ENCODE peak calls at places on chromosomes 2 and 18, in six cellular contexts. One of them, this sample, is unnamed. For H3K4me1, the result is how much of the 10 kb centered on the place peaks cover.

GRCh38 chr18:21123290-21123926 is 11.8 kb upstream of the ROCK1 start:
- ATAC-seq in K562: no peak
- ATAC-seq in A549: no peak
- ATAC-seq in GM12878: no peak
- ATAC-seq in upper lobe of left lung: no peak
- ATAC-seq in HepG2: no peak
- ATAC-seq in this sample: no peak

GRCh38 chr2:203849010-203849409 is 18.6 kb upstream of the CTLA4 start:
- ATAC-seq in K562: no peak
- ATAC-seq in upper lobe of left lung: no peak
- ATAC-seq in GM12878: no peak
- ATAC-seq in HepG2: no peak
- ATAC-seq in A549: no peak
- ATAC-seq in this sample: no peak

GRCh38 chr2:215430528-215431187 is 5.2 kb downstream of the FN1 start:
- ATAC-seq in upper lobe of left lung: no peak
- ATAC-seq in GM12878: no peak
- ATAC-seq in HepG2: peak
- ATAC-seq in A549: no peak
- ATAC-seq in K562: no peak
- ATAC-seq in this sample: no peak

GRCh38 chr2:409523-409922 is 121.6 kb upstream of the ALKAL2 start:
- ATAC-seq in K562: no peak
- ATAC-seq in GM12878: no peak
- ATAC-seq in A549: no peak
- ATAC-seq in upper lobe of left lung: peak
- ATAC-seq in HepG2: no peak
- ATAC-seq in this sample: no peak

GRCh38 chr2:187749804-187750431 is 195.7 kb upstream of the TFPI start:
- ATAC-seq in HepG2: peak
- ATAC-seq in A549: peak
- ATAC-seq in upper lobe of left lung: peak
- ATAC-seq in GM12878: no peak
- ATAC-seq in K562: no peak
- ATAC-seq in this sample: no peak

GRCh38 chr2:127516031-127516430 is 10.3 kb downstream of the IWS1 start:
- ATAC-seq in GM12878: no peak
- ATAC-seq in A549: no peak
- ATAC-seq in HepG2: no peak
- ATAC-seq in upper lobe of left lung: peak
- ATAC-seq in K562: no peak
- ATAC-seq in this sample: peak

GRCh38 chr2:235416816-235417499 is 76.9 kb upstream of the AGAP1 start:
- ATAC-seq in upper lobe of left lung: peak
- ATAC-seq in K562: peak
- ATAC-seq in A549: peak
- ATAC-seq in HepG2: peak
- ATAC-seq in GM12878: no peak
- ATAC-seq in this sample: no peak

GRCh38 chr2:233758849-233759248 is 1.2 kb upstream of the UGT1A1 start:
- ATAC-seq in A549: no peak
- ATAC-seq in upper lobe of left lung: no peak
- ATAC-seq in HepG2: no peak
- ATAC-seq in GM12878: no peak
- ATAC-seq in K562: no peak
- ATAC-seq in this sample: no peak

GRCh38 chr2:72271766-72272615 is 124.3 kb upstream of the CYP26B1 start:
- ATAC-seq in upper lobe of left lung: no peak
- ATAC-seq in K562: no peak
- ATAC-seq in A549: peak
- ATAC-seq in HepG2: no peak
- ATAC-seq in GM12878: no peak
- ATAC-seq in this sample: no peak

GRCh38 chr2:230671117-230671516 is 41.5 kb upstream of the CAB39 start:
- ATAC-seq in upper lobe of left lung: no peak
- ATAC-seq in GM12878: no peak
- ATAC-seq in HepG2: no peak
- ATAC-seq in A549: no peak
- ATAC-seq in K562: no peak
- ATAC-seq in this sample: no peak

GRCh38 chr2:85248741-85249524 is 78.9 kb downstream of the TGOLN2 start:
- ATAC-seq in HepG2: no peak
- ATAC-seq in upper lobe of left lung: peak
- ATAC-seq in GM12878: no peak
- ATAC-seq in K562: no peak
- ATAC-seq in A549: peak
- ATAC-seq in this sample: no peak

GRCh38 chr2:225319872-225320271 is 79.6 kb upstream of the NYAP2 start:
- ATAC-seq in upper lobe of left lung: no peak
- ATAC-seq in A549: no peak
- ATAC-seq in HepG2: no peak
- ATAC-seq in K562: no peak
- ATAC-seq in GM12878: no peak
- ATAC-seq in this sample: no peak

GRCh38 chr18:69958422-69958821 is 10.7 kb upstream of the CD226 start:
- ATAC-seq in upper lobe of left lung: no peak
- ATAC-seq in K562: no peak
- ATAC-seq in GM12878: peak
- ATAC-seq in HepG2: no peak
- ATAC-seq in A549: no peak
- ATAC-seq in this sample: no peak

GRCh38 chr2:147442766-147443165 is 402.1 kb upstream of the ACVR2A start:
- ATAC-seq in GM12878: no peak
- ATAC-seq in K562: no peak
- ATAC-seq in A549: no peak
- ATAC-seq in upper lobe of left lung: no peak
- ATAC-seq in HepG2: no peak
- ATAC-seq in this sample: no peak

GRCh38 chr18:21243041-21243431 is 1.0 kb downstream of the GREB1L start:
- ATAC-seq in HepG2: peak
- ATAC-seq in A549: peak
- ATAC-seq in K562: no peak
- ATAC-seq in GM12878: no peak
- ATAC-seq in upper lobe of left lung: no peak
- ATAC-seq in this sample: no peak

GRCh38 chr2:110745048-110745447 is 12.7 kb downstream of the ACOXL start:
- ATAC-seq in upper lobe of left lung: no peak
- ATAC-seq in GM12878: no peak
- ATAC-seq in HepG2: no peak
- ATAC-seq in A549: no peak
- ATAC-seq in K562: no peak
- ATAC-seq in this sample: no peak

GRCh38 chr2:54904836-54905235 is 145.4 kb downstream of the RTN4 start:
- ATAC-seq in HepG2: peak
- ATAC-seq in upper lobe of left lung: no peak
- ATAC-seq in A549: no peak
- ATAC-seq in K562: peak
- ATAC-seq in GM12878: no peak
- ATAC-seq in this sample: no peak

GRCh38 chr2:15284601-15285000 is 276.5 kb downstream of the NBAS start:
- ATAC-seq in HepG2: no peak
- ATAC-seq in GM12878: no peak
- ATAC-seq in upper lobe of left lung: no peak
- ATAC-seq in A549: no peak
- ATAC-seq in K562: no peak
- ATAC-seq in this sample: no peak

GRCh38 chr2:36801088-36801487 is 104.6 kb downstream of the VIT start:
- ATAC-seq in upper lobe of left lung: no peak
- ATAC-seq in A549: no peak
- ATAC-seq in GM12878: peak
- ATAC-seq in K562: no peak
- ATAC-seq in HepG2: no peak
- ATAC-seq in this sample: no peak

GRCh38 chr2:84851876-84852275 is 29.0 kb downstream of the TRABD2A start:
- ATAC-seq in K562: no peak
- ATAC-seq in A549: no peak
- ATAC-seq in upper lobe of left lung: no peak
- ATAC-seq in HepG2: no peak
- ATAC-seq in GM12878: no peak
- ATAC-seq in this sample: no peak

GRCh38 chr2:57210855-57211254 is 835.8 kb upstream of the VRK2 start:
- ATAC-seq in A549: no peak
- ATAC-seq in GM12878: no peak
- ATAC-seq in K562: no peak
- ATAC-seq in upper lobe of left lung: no peak
- ATAC-seq in HepG2: no peak
- ATAC-seq in this sample: no peak

GRCh38 chr2:69013123-69013836 is at the start of gene ANTXR1:
- ATAC-seq in A549: peak
- ATAC-seq in K562: peak
- ATAC-seq in HepG2: peak
- ATAC-seq in upper lobe of left lung: peak
- ATAC-seq in GM12878: no peak
- ATAC-seq in this sample: peak

GRCh38 chr2:22521620-22522019 is 863.4 kb upstream of the KLHL29 start:
- ATAC-seq in HepG2: no peak
- ATAC-seq in A549: no peak
- ATAC-seq in K562: no peak
- ATAC-seq in upper lobe of left lung: no peak
- ATAC-seq in GM12878: no peak
- ATAC-seq in this sample: no peak

GRCh38 chr2:36701918-36702317 is 5.4 kb downstream of the VIT start:
- ATAC-seq in HepG2: no peak
- ATAC-seq in GM12878: no peak
- ATAC-seq in upper lobe of left lung: no peak
- ATAC-seq in A549: no peak
- ATAC-seq in K562: no peak
- ATAC-seq in this sample: no peak

GRCh38 chr2:203940039-203940438 is 3.5 kb downstream of the ICOS start:
- ATAC-seq in upper lobe of left lung: no peak
- ATAC-seq in K562: no peak
- ATAC-seq in A549: no peak
- ATAC-seq in HepG2: no peak
- ATAC-seq in GM12878: no peak
- ATAC-seq in this sample: no peak

GRCh38 chr2:148527488-148528340 is 116.8 kb upstream of the EPC2 start:
- ATAC-seq in A549: no peak
- ATAC-seq in GM12878: no peak
- ATAC-seq in HepG2: peak
- ATAC-seq in K562: no peak
- ATAC-seq in upper lobe of left lung: no peak
- ATAC-seq in this sample: no peak

GRCh38 chr18:45978084-45978483 is 11.0 kb upstream of the EPG5 start:
- ATAC-seq in upper lobe of left lung: no peak
- ATAC-seq in A549: no peak
- ATAC-seq in K562: no peak
- ATAC-seq in GM12878: peak
- ATAC-seq in HepG2: peak
- ATAC-seq in this sample: no peak

GRCh38 chr2:231929961-231930600 is 3.9 kb upstream of the NPPC start:
- ATAC-seq in A549: no peak
- ATAC-seq in HepG2: no peak
- ATAC-seq in K562: peak
- ATAC-seq in upper lobe of left lung: no peak
- ATAC-seq in GM12878: peak
- ATAC-seq in this sample: no peak

GRCh38 chr2:175074478-175074877 is 69.3 kb upstream of the CHN1 start:
- ATAC-seq in A549: no peak
- ATAC-seq in upper lobe of left lung: no peak
- ATAC-seq in K562: no peak
- ATAC-seq in GM12878: no peak
- ATAC-seq in HepG2: no peak
- ATAC-seq in this sample: no peak
- TF ChIP-seq EP300 in A549: no peak
- TF ChIP-seq EP300 in upper lobe of left lung: no peak
- TF ChIP-seq EP300 in K562: no peak
- TF ChIP-seq EP300 in GM12878: no peak
- TF ChIP-seq EP300 in HepG2: no peak
- TF ChIP-seq EP300 in this sample: no peak

DNA sequence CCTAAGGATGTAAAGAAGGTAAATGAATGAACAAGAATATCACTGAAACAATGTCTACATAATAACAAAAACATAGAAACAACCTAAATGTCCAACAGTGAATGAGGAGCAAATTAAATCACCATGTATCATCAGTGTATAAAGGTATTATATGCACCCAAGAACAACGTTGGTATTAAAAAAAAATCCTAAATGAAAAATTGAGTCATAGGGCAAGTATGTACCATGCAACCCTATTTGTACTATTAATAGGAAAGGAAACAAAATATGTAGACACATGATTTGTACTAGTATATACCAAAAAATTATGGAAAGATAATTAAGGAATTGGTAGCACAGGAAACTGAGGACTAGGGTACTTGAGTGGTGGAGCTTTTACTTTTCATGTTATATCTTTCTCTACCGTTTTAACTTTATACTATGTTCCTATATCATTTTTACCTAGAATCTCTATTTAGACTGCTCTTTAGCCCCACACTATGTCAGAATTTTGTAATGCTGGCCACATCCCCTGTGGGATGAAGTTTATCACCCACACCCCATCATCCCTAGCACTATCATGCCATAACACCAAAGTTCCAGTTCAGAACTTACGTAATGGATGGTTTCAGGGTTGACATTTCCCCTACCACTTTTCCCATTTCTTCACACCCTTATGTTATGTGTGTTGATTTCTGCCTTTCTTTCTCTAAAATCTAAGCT is 25.6 kb downstream of the IKZF2 start:
- ATAC-seq in HepG2: no peak
- ATAC-seq in A549: no peak
- ATAC-seq in K562: no peak
- ATAC-seq in upper lobe of left lung: no peak
- ATAC-seq in GM12878: peak
- ATAC-seq in this sample: no peak
- H3K4me1 ChIP-seq in HepG2: under half
- H3K4me1 ChIP-seq in A549: under half
- H3K4me1 ChIP-seq in K562: under half
- H3K4me1 ChIP-seq in upper lobe of left lung: under half
- H3K4me1 ChIP-seq in GM12878: under half
- H3K4me1 ChIP-seq in this sample: under half

GRCh38 chr18:35780937-35781336 is 191.5 kb upstream of the RMP24 start:
- ATAC-seq in A549: no peak
- ATAC-seq in K562: no peak
- ATAC-seq in upper lobe of left lung: no peak
- ATAC-seq in GM12878: no peak
- ATAC-seq in HepG2: no peak
- ATAC-seq in this sample: no peak

GRCh38 chr18:35775887-35776286 is 194.3 kb downstream of the GALNT1 start:
- ATAC-seq in GM12878: no peak
- ATAC-seq in A549: no peak
- ATAC-seq in upper lobe of left lung: no peak
- ATAC-seq in HepG2: no peak
- ATAC-seq in K562: no peak
- ATAC-seq in this sample: no peak

GRCh38 chr18:35778850-35779634 is 193.4 kb upstream of the RMP24 start:
- ATAC-seq in A549: no peak
- ATAC-seq in GM12878: no peak
- ATAC-seq in upper lobe of left lung: no peak
- ATAC-seq in HepG2: no peak
- ATAC-seq in K562: no peak
- ATAC-seq in this sample: no peak

GRCh38 chr18:35776481-35776880 is 194.9 kb downstream of the GALNT1 start:
- ATAC-seq in upper lobe of left lung: no peak
- ATAC-seq in A549: no peak
- ATAC-seq in HepG2: no peak
- ATAC-seq in GM12878: no peak
- ATAC-seq in K562: no peak
- ATAC-seq in this sample: no peak

GRCh38 chr18:35777042-35777441 is 195.4 kb upstream of the RMP24 start:
- ATAC-seq in K562: peak
- ATAC-seq in A549: no peak
- ATAC-seq in HepG2: peak
- ATAC-seq in GM12878: peak
- ATAC-seq in upper lobe of left lung: no peak
- ATAC-seq in this sample: no peak
- TF ChIP-seq CTCF in K562: peak
- TF ChIP-seq CTCF in A549: no peak
- TF ChIP-seq CTCF in HepG2: peak
- TF ChIP-seq CTCF in GM12878: peak
- TF ChIP-seq CTCF in upper lobe of left lung: no peak
- TF ChIP-seq CTCF in this sample: no peak

GRCh38 chr2:217505303-217505702 is 497.5 kb downstream of the TNS1 start:
- ATAC-seq in A549: no peak
- ATAC-seq in K562: no peak
- ATAC-seq in upper lobe of left lung: no peak
- ATAC-seq in HepG2: no peak
- ATAC-seq in GM12878: no peak
- ATAC-seq in this sample: no peak
- TF ChIP-seq EP300 in A549: no peak
- TF ChIP-seq EP300 in K562: no peak
- TF ChIP-seq EP300 in upper lobe of left lung: no peak
- TF ChIP-seq EP300 in HepG2: no peak
- TF ChIP-seq EP300 in GM12878: no peak
- TF ChIP-seq EP300 in this sample: no peak